ENCODE peak calls at places on chromosomes 12 and 14, in ten cellular contexts. B is cardiac muscle cell, G is K562, N is SJSA1, T is Peyer's patch, R is thoracic aorta, S is colonic mucosa, A is psoas muscle, X is pancreas, W is sigmoid colon. Q is an unnamed sample.

GRCh38 chr14:21398901-21399300 is 15.1 kb upstream of the SUPT16H start:
- DNase-seq in X (no peak), R (no peak), B (no peak), N (no peak), S (no peak), W (no peak), A (no peak), T (no peak), G (no peak), Q (no peak)

GRCh38 chr14:37384870-37385596 is 187.3 kb downstream of the MIPOL1 start:
- DNase-seq in T (no peak), X (no peak), W (no peak), N (no peak), A (no peak), S (peak), R (no peak), B (no peak), G (no peak), Q (no peak)

GRCh38 chr14:100215330-100215885 is 23.5 kb upstream of the YY1 start:
- DNase-seq in X (no peak), B (no peak), S (peak), A (no peak), G (peak), T (no peak), N (no peak), W (no peak), R (no peak), Q (no peak)

GRCh38 chr12:130083746-130084145 is 78.5 kb upstream of the FZD10 start:
- DNase-seq in X (no peak), T (no peak), W (no peak), G (no peak), S (no peak), N (no peak), R (no peak), B (no peak), A (no peak), Q (no peak)

GRCh38 chr12:48863296-48863695 is 2.4 kb downstream of the RND1 start:
- DNase-seq in G (no peak), B (no peak), N (no peak), A (no peak), W (no peak), S (no peak), R (no peak), X (no peak), T (no peak), Q (no peak)

GRCh38 chr12:121515615-121516014 is 65.2 kb downstream of the KDM2B start:
- DNase-seq in B (no peak), W (no peak), G (no peak), A (no peak), N (no peak), T (no peak), S (no peak), X (no peak), R (no peak), Q (no peak)

GRCh38 chr12:92469837-92470236 is 233.0 kb upstream of the PLEKHG7 start:
- DNase-seq in T (no peak), G (no peak), S (no peak), W (no peak), N (no peak), B (no peak), X (no peak), A (peak), R (no peak), Q (no peak)

GRCh38 chr12:51128905-51129304 is 44.0 kb downstream of the TFCP2 start:
- DNase-seq in A (no peak), N (no peak), G (no peak), X (no peak), T (no peak), B (no peak), W (no peak), R (no peak), S (no peak), Q (no peak)

GRCh38 chr14:102530828-102531478 is 21.4 kb upstream of the ANKRD9 start:
- DNase-seq in T (no peak), A (no peak), W (no peak), B (no peak), N (no peak), X (no peak), R (no peak), G (no peak), S (no peak), Q (no peak)

DNA sequence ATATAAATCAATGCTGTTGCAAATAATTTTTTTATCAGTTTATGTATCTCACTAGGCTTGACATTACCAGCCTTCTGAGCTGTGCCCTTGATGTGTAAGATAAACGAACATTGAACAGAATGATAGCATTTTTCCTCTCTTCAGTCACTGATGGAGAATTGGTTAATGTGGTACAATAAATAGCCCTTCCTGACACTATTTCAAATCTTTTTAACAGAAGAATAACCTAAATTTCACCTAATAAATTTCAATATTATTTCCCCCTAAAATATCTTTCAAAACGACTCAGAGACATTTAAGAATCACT is 2.2 kb upstream of the ATP2B1 start:
- DNase-seq in N (no peak), S (no peak), A (no peak), B (no peak), T (no peak), R (no peak), W (no peak), G (no peak), X (no peak), Q (no peak)
- H3K4me3 ChIP-seq in N (peak), S (no peak), A (peak), B (peak), T (no peak), R (peak), W (peak), G (no peak), X (peak), Q (no peak)

GRCh38 chr12:101924647-101925046 is 47.3 kb downstream of the DRAM1 start:
- DNase-seq in N (no peak), B (no peak), S (no peak), G (peak), T (no peak), R (no peak), A (no peak), X (no peak), W (no peak), Q (no peak)
- H3K4me3 ChIP-seq in N (no peak), B (no peak), S (no peak), G (no peak), T (no peak), R (no peak), A (no peak), X (no peak), W (no peak), Q (no peak)

GRCh38 chr14:69651653-69652052 is 40.3 kb downstream of the SUSD6 start:
- DNase-seq in R (no peak), W (no peak), S (no peak), X (no peak), A (no peak), N (no peak), B (no peak), G (no peak), T (no peak), Q (no peak)
- H3K4me3 ChIP-seq in R (no peak), W (no peak), S (no peak), X (no peak), A (no peak), N (no peak), B (no peak), G (no peak), T (no peak), Q (no peak)

GRCh38 chr14:58832010-58832409 is 194.2 kb downstream of the DACT1 start:
- DNase-seq in A (no peak), N (no peak), R (no peak), G (no peak), W (no peak), S (no peak), X (no peak), B (no peak), T (no peak), Q (no peak)
- H3K4me3 ChIP-seq in A (no peak), N (no peak), R (no peak), G (no peak), W (no peak), S (no peak), X (no peak), B (no peak), T (no peak), Q (no peak)

DNA sequence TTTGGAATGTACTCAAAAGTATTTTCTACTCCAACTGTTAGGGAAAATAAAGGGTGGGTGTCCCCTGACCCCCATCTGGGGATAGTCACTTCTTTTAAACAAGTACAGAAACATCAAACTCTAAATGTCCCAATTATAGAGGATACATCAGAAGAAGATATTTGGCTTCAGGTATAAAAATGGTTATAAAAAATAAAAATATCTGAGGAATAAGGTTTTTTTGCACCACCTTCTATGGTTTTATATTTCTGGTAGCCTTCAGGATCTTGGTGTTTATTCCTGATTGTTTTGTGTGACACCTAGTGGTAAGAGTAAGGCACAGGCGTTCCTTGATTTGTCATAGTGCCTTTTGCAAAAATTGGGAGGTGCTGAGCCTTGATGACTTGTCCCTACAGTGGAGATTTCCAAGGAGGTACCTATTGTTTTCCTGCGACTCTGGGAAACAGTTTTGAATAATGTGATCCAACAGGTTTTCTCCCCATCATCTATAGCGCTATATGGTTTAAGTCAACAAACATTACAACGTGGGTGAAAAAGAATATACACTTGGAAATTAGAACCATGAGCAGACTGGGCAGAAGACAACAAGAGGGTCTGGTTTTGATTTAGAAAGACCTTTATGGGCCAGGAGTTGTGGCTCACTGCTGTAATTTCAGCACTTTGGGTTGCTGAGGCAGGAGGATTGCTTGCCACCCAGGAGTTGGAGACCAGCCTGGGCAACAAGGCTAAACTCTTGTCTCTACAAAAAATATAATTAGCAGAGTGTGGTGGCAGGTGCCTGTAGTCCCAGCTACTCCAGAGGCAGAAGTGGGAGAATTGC is 2.5 kb upstream of the NFKBIA start:
- DNase-seq in B (peak), T (peak), A (no peak), S (no peak), N (no peak), X (no peak), G (peak), W (peak), R (no peak), Q (no peak)
- H3K4me3 ChIP-seq in B (no peak), T (no peak), A (no peak), S (no peak), N (no peak), X (no peak), G (no peak), W (no peak), R (no peak), Q (no peak)

Q was measured in left lung.